ENCODE peak calls at places on chromosomes 11 and 22, in nine cellular contexts. K, R, Q, V, G, A, Y, I and M are unnamed samples.
A peak's percentile ranks its signal among the peaks of the same experiment; 100 is the strongest.

GRCh38 chr22:26658671-26659478 is 1.5 kb downstream of the MIAT start:
- DNase-seq in I (peak; percentile 96), A (no peak), G (peak; percentile 82), R (peak; percentile 84), V (peak; percentile 88), K (no peak), Y (peak; percentile 86), Q (peak; percentile 84), M (peak; percentile 90)

GRCh38 chr11:1401656-1402221 is 12.0 kb downstream of the BRSK2 start:
- DNase-seq in I (peak; percentile 50), A (peak; percentile 82), Q (peak; percentile 68), G (peak; percentile 75), R (no peak), K (no peak), Y (no peak), V (peak; percentile 60), M (peak; percentile 38)

GRCh38 chr11:3989251-3989650 is 105.3 kb upstream of the RRM1 start:
- DNase-seq in Y (no peak), R (no peak), G (peak; percentile 22), K (no peak), I (peak; percentile 50), V (no peak), Q (no peak), A (no peak), M (no peak)

GRCh38 chr11:29296680-29297079 is 720.1 kb downstream of the KCNA4 start:
- DNase-seq in V (no peak), R (no peak), G (no peak), I (no peak), K (no peak), Q (no peak), Y (no peak), A (no peak), M (no peak)

GRCh38 chr11:113531575-113532451 is 56.6 kb upstream of the DRD2 start:
- DNase-seq in A (no peak), R (no peak), Q (peak; percentile 44), I (no peak), G (no peak), K (no peak), Y (no peak), V (no peak), M (peak; percentile 34)

GRCh38 chr11:124669193-124669592 is 4.3 kb downstream of the SIAE start:
- DNase-seq in A (peak; percentile 48), I (peak; percentile 57), Q (peak; percentile 73), K (peak; percentile 57), G (no peak), R (no peak), V (peak; percentile 68), Y (no peak), M (peak; percentile 43)

GRCh38 chr11:133526790-133527189 is 5.5 kb downstream of the OPCML start:
- DNase-seq in Q (no peak), G (no peak), A (no peak), R (no peak), Y (no peak), V (no peak), K (no peak), I (no peak), M (no peak)

GRCh38 chr11:102560555-102561011 is 30.0 kb upstream of the MMP7 start:
- DNase-seq in R (peak; percentile 32), G (no peak), I (peak; percentile 46), A (no peak), V (peak; percentile 77), Y (no peak), Q (peak; percentile 57), K (no peak), M (peak; percentile 83)

GRCh38 chr22:40635008-40635939 is 1.2 kb downstream of the MRTFA start:
- DNase-seq in K (no peak), A (no peak), I (no peak), V (peak; percentile 66), G (no peak), Y (no peak), Q (peak; percentile 52), R (no peak), M (peak; percentile 50)

GRCh38 chr22:48838846-48839730 is 988.6 kb downstream of the BRD1 start:
- DNase-seq in Q (no peak), Y (no peak), A (no peak), R (no peak), K (no peak), V (no peak), G (no peak), I (no peak), M (no peak)

GRCh38 chr11:18720811-18721575 is 5.0 kb downstream of the IGSF22 start:
- DNase-seq in R (no peak), K (no peak), Y (peak; percentile 61), V (peak; percentile 43), A (no peak), Q (peak; percentile 61), I (peak; percentile 88), G (peak; percentile 72), M (peak; percentile 40)

GRCh38 chr11:61332266-61332822 is 561 bp downstream of the DDB1 start:
- DNase-seq in I (peak; percentile 64), V (peak; percentile 38), Q (peak; percentile 24), G (no peak), R (no peak), A (peak; percentile 40), K (no peak), Y (no peak), M (peak; percentile 41)